ENCODE peak calls at places on chromosomes 2 and 18, in ten cellular contexts. One of them, this sample, is unnamed.
A peak's percentile ranks its signal among the peaks of the same experiment; 100 is the strongest.

GRCh38 chr2:127157651-127158460 is 50.9 kb upstream of the BIN1 start:
- DNase-seq in cardiac fibroblast: no peak
- DNase-seq in Calu3: no peak
- DNase-seq in NCI-H748 treated with DMSO at 0.1 percent for 48 hours: no peak
- DNase-seq in neural progenitor cell: peak; percentile 73
- DNase-seq in Ammon's horn: no peak
- DNase-seq in adrenal gland: no peak
- DNase-seq in T-cell: no peak
- DNase-seq in foreskin fibroblast: peak; percentile 31
- DNase-seq in activated effector memory CD4-positive, alpha-beta T cell treated with anti-CD3 and anti-CD28 coated beads, Interleukin-2, amount 50 U/mL, for 16 hours: peak; percentile 50
- DNase-seq in this sample: peak; percentile 5

GRCh38 chr18:41761329-41762028 is 193.6 kb upstream of the PIK3C3 start:
- DNase-seq in cardiac fibroblast: peak; percentile 93
- DNase-seq in Calu3: no peak
- DNase-seq in NCI-H748 treated with DMSO at 0.1 percent for 48 hours: no peak
- DNase-seq in neural progenitor cell: no peak
- DNase-seq in Ammon's horn: no peak
- DNase-seq in adrenal gland: no peak
- DNase-seq in T-cell: no peak
- DNase-seq in foreskin fibroblast: peak; percentile 82
- DNase-seq in activated effector memory CD4-positive, alpha-beta T cell treated with anti-CD3 and anti-CD28 coated beads, Interleukin-2, amount 50 U/mL, for 16 hours: no peak
- DNase-seq in this sample: no peak

GRCh38 chr2:226423498-226423960 is 376.1 kb downstream of the IRS1 start:
- DNase-seq in cardiac fibroblast: no peak
- DNase-seq in Calu3: no peak
- DNase-seq in NCI-H748 treated with DMSO at 0.1 percent for 48 hours: no peak
- DNase-seq in neural progenitor cell: peak; percentile 9
- DNase-seq in Ammon's horn: peak; percentile 53
- DNase-seq in adrenal gland: no peak
- DNase-seq in T-cell: peak; percentile 24
- DNase-seq in foreskin fibroblast: peak; percentile 58
- DNase-seq in activated effector memory CD4-positive, alpha-beta T cell treated with anti-CD3 and anti-CD28 coated beads, Interleukin-2, amount 50 U/mL, for 16 hours: peak; percentile 71
- DNase-seq in this sample: peak; percentile 38

GRCh38 chr2:99031991-99032390 is 96.0 kb upstream of the CRACDL start:
- DNase-seq in cardiac fibroblast: no peak
- DNase-seq in Calu3: no peak
- DNase-seq in NCI-H748 treated with DMSO at 0.1 percent for 48 hours: no peak
- DNase-seq in neural progenitor cell: no peak
- DNase-seq in Ammon's horn: no peak
- DNase-seq in adrenal gland: no peak
- DNase-seq in T-cell: no peak
- DNase-seq in foreskin fibroblast: no peak
- DNase-seq in activated effector memory CD4-positive, alpha-beta T cell treated with anti-CD3 and anti-CD28 coated beads, Interleukin-2, amount 50 U/mL, for 16 hours: no peak
- DNase-seq in this sample: no peak

GRCh38 chr2:127105656-127106456 is 1.1 kb downstream of the BIN1 start:
- DNase-seq in cardiac fibroblast: peak; percentile 41
- DNase-seq in Calu3: peak; percentile 21
- DNase-seq in NCI-H748 treated with DMSO at 0.1 percent for 48 hours: no peak
- DNase-seq in neural progenitor cell: peak; percentile 73
- DNase-seq in Ammon's horn: peak; percentile 60
- DNase-seq in adrenal gland: no peak
- DNase-seq in T-cell: no peak
- DNase-seq in foreskin fibroblast: peak; percentile 70
- DNase-seq in activated effector memory CD4-positive, alpha-beta T cell treated with anti-CD3 and anti-CD28 coated beads, Interleukin-2, amount 50 U/mL, for 16 hours: peak; percentile 59
- DNase-seq in this sample: no peak

GRCh38 chr2:113886479-113887383 is 3.2 kb upstream of the ACTR3 start:
- DNase-seq in cardiac fibroblast: peak; percentile 92
- DNase-seq in Calu3: peak; percentile 35
- DNase-seq in NCI-H748 treated with DMSO at 0.1 percent for 48 hours: no peak
- DNase-seq in neural progenitor cell: no peak
- DNase-seq in Ammon's horn: peak; percentile 71
- DNase-seq in adrenal gland: peak; percentile 60
- DNase-seq in T-cell: no peak
- DNase-seq in foreskin fibroblast: peak; percentile 95
- DNase-seq in activated effector memory CD4-positive, alpha-beta T cell treated with anti-CD3 and anti-CD28 coated beads, Interleukin-2, amount 50 U/mL, for 16 hours: peak; percentile 68
- DNase-seq in this sample: peak; percentile 67

GRCh38 chr2:67013821-67014220 is 383.3 kb upstream of the ETAA1 start:
- DNase-seq in cardiac fibroblast: peak; percentile 8
- DNase-seq in Calu3: no peak
- DNase-seq in NCI-H748 treated with DMSO at 0.1 percent for 48 hours: no peak
- DNase-seq in neural progenitor cell: no peak
- DNase-seq in Ammon's horn: no peak
- DNase-seq in adrenal gland: no peak
- DNase-seq in T-cell: no peak
- DNase-seq in foreskin fibroblast: no peak
- DNase-seq in activated effector memory CD4-positive, alpha-beta T cell treated with anti-CD3 and anti-CD28 coated beads, Interleukin-2, amount 50 U/mL, for 16 hours: no peak
- DNase-seq in this sample: no peak

GRCh38 chr2:85104228-85104627 is 29.0 kb upstream of the TCF7L1 start:
- DNase-seq in cardiac fibroblast: no peak
- DNase-seq in Calu3: no peak
- DNase-seq in NCI-H748 treated with DMSO at 0.1 percent for 48 hours: no peak
- DNase-seq in neural progenitor cell: no peak
- DNase-seq in Ammon's horn: no peak
- DNase-seq in adrenal gland: no peak
- DNase-seq in T-cell: no peak
- DNase-seq in foreskin fibroblast: no peak
- DNase-seq in activated effector memory CD4-positive, alpha-beta T cell treated with anti-CD3 and anti-CD28 coated beads, Interleukin-2, amount 50 U/mL, for 16 hours: no peak
- DNase-seq in this sample: no peak

GRCh38 chr18:62198259-62198658 is 11.2 kb downstream of the RELCH start:
- DNase-seq in cardiac fibroblast: peak; percentile 28
- DNase-seq in Calu3: no peak
- DNase-seq in NCI-H748 treated with DMSO at 0.1 percent for 48 hours: no peak
- DNase-seq in neural progenitor cell: no peak
- DNase-seq in Ammon's horn: no peak
- DNase-seq in adrenal gland: no peak
- DNase-seq in T-cell: no peak
- DNase-seq in foreskin fibroblast: no peak
- DNase-seq in activated effector memory CD4-positive, alpha-beta T cell treated with anti-CD3 and anti-CD28 coated beads, Interleukin-2, amount 50 U/mL, for 16 hours: no peak
- DNase-seq in this sample: no peak

GRCh38 chr2:127584516-127585033 is 49.1 kb downstream of the MYO7B start:
- DNase-seq in cardiac fibroblast: no peak
- DNase-seq in Calu3: no peak
- DNase-seq in NCI-H748 treated with DMSO at 0.1 percent for 48 hours: no peak
- DNase-seq in neural progenitor cell: no peak
- DNase-seq in Ammon's horn: no peak
- DNase-seq in adrenal gland: no peak
- DNase-seq in T-cell: no peak
- DNase-seq in foreskin fibroblast: no peak
- DNase-seq in activated effector memory CD4-positive, alpha-beta T cell treated with anti-CD3 and anti-CD28 coated beads, Interleukin-2, amount 50 U/mL, for 16 hours: peak; percentile 34
- DNase-seq in this sample: no peak

GRCh38 chr2:55230551-55230950 is 1.5 kb downstream of the CLHC1 start:
- DNase-seq in cardiac fibroblast: no peak
- DNase-seq in Calu3: no peak
- DNase-seq in NCI-H748 treated with DMSO at 0.1 percent for 48 hours: no peak
- DNase-seq in neural progenitor cell: no peak
- DNase-seq in Ammon's horn: no peak
- DNase-seq in adrenal gland: no peak
- DNase-seq in T-cell: no peak
- DNase-seq in foreskin fibroblast: no peak
- DNase-seq in activated effector memory CD4-positive, alpha-beta T cell treated with anti-CD3 and anti-CD28 coated beads, Interleukin-2, amount 50 U/mL, for 16 hours: no peak
- DNase-seq in this sample: no peak

GRCh38 chr18:49343179-49343578 is 117.3 kb downstream of the DYM start:
- DNase-seq in cardiac fibroblast: no peak
- DNase-seq in Calu3: no peak
- DNase-seq in NCI-H748 treated with DMSO at 0.1 percent for 48 hours: no peak
- DNase-seq in neural progenitor cell: no peak
- DNase-seq in Ammon's horn: no peak
- DNase-seq in adrenal gland: no peak
- DNase-seq in T-cell: no peak
- DNase-seq in foreskin fibroblast: no peak
- DNase-seq in activated effector memory CD4-positive, alpha-beta T cell treated with anti-CD3 and anti-CD28 coated beads, Interleukin-2, amount 50 U/mL, for 16 hours: no peak
- DNase-seq in this sample: no peak

GRCh38 chr2:171522804-171523338 is 597 bp downstream of the CYBRD1 start:
- DNase-seq in cardiac fibroblast: peak; percentile 48
- DNase-seq in Calu3: peak; percentile 13
- DNase-seq in NCI-H748 treated with DMSO at 0.1 percent for 48 hours: no peak
- DNase-seq in neural progenitor cell: peak; percentile 70
- DNase-seq in Ammon's horn: peak; percentile 20
- DNase-seq in adrenal gland: peak; percentile 46
- DNase-seq in T-cell: no peak
- DNase-seq in foreskin fibroblast: peak; percentile 66
- DNase-seq in activated effector memory CD4-positive, alpha-beta T cell treated with anti-CD3 and anti-CD28 coated beads, Interleukin-2, amount 50 U/mL, for 16 hours: no peak
- DNase-seq in this sample: peak; percentile 30

GRCh38 chr2:146981921-146982320 is 862.9 kb upstream of the ACVR2A start:
- DNase-seq in cardiac fibroblast: peak; percentile 58
- DNase-seq in Calu3: no peak
- DNase-seq in NCI-H748 treated with DMSO at 0.1 percent for 48 hours: no peak
- DNase-seq in neural progenitor cell: no peak
- DNase-seq in Ammon's horn: no peak
- DNase-seq in adrenal gland: no peak
- DNase-seq in T-cell: no peak
- DNase-seq in foreskin fibroblast: peak; percentile 14
- DNase-seq in activated effector memory CD4-positive, alpha-beta T cell treated with anti-CD3 and anti-CD28 coated beads, Interleukin-2, amount 50 U/mL, for 16 hours: no peak
- DNase-seq in this sample: no peak

GRCh38 chr18:28204154-28204553 is 27.2 kb upstream of the CDH2 start:
- DNase-seq in cardiac fibroblast: peak; percentile 96
- DNase-seq in Calu3: peak; percentile 11
- DNase-seq in NCI-H748 treated with DMSO at 0.1 percent for 48 hours: no peak
- DNase-seq in neural progenitor cell: no peak
- DNase-seq in Ammon's horn: no peak
- DNase-seq in adrenal gland: no peak
- DNase-seq in T-cell: no peak
- DNase-seq in foreskin fibroblast: peak; percentile 77
- DNase-seq in activated effector memory CD4-positive, alpha-beta T cell treated with anti-CD3 and anti-CD28 coated beads, Interleukin-2, amount 50 U/mL, for 16 hours: no peak
- DNase-seq in this sample: no peak

GRCh38 chr2:119308793-119309330 is 57.8 kb downstream of the C2orf76 start:
- DNase-seq in cardiac fibroblast: no peak
- DNase-seq in Calu3: no peak
- DNase-seq in NCI-H748 treated with DMSO at 0.1 percent for 48 hours: no peak
- DNase-seq in neural progenitor cell: no peak
- DNase-seq in Ammon's horn: no peak
- DNase-seq in adrenal gland: no peak
- DNase-seq in T-cell: no peak
- DNase-seq in foreskin fibroblast: no peak
- DNase-seq in activated effector memory CD4-positive, alpha-beta T cell treated with anti-CD3 and anti-CD28 coated beads, Interleukin-2, amount 50 U/mL, for 16 hours: no peak
- DNase-seq in this sample: no peak

GRCh38 chr2:39584283-39584972 is 81.3 kb upstream of the TMEM178A start:
- DNase-seq in cardiac fibroblast: peak; percentile 91
- DNase-seq in Calu3: no peak
- DNase-seq in NCI-H748 treated with DMSO at 0.1 percent for 48 hours: no peak
- DNase-seq in neural progenitor cell: no peak
- DNase-seq in Ammon's horn: peak; percentile 16
- DNase-seq in adrenal gland: no peak
- DNase-seq in T-cell: no peak
- DNase-seq in foreskin fibroblast: peak; percentile 85
- DNase-seq in activated effector memory CD4-positive, alpha-beta T cell treated with anti-CD3 and anti-CD28 coated beads, Interleukin-2, amount 50 U/mL, for 16 hours: no peak
- DNase-seq in this sample: no peak

GRCh38 chr2:197273485-197273884 is 37.1 kb downstream of the ANKRD44 start:
- DNase-seq in cardiac fibroblast: no peak
- DNase-seq in Calu3: no peak
- DNase-seq in NCI-H748 treated with DMSO at 0.1 percent for 48 hours: no peak
- DNase-seq in neural progenitor cell: no peak
- DNase-seq in Ammon's horn: no peak
- DNase-seq in adrenal gland: peak; percentile 51
- DNase-seq in T-cell: no peak
- DNase-seq in foreskin fibroblast: no peak
- DNase-seq in activated effector memory CD4-positive, alpha-beta T cell treated with anti-CD3 and anti-CD28 coated beads, Interleukin-2, amount 50 U/mL, for 16 hours: no peak
- DNase-seq in this sample: no peak

GRCh38 chr2:67840460-67841068 is 222.2 kb downstream of the C1D start:
- DNase-seq in cardiac fibroblast: peak; percentile 80
- DNase-seq in Calu3: peak; percentile 82
- DNase-seq in NCI-H748 treated with DMSO at 0.1 percent for 48 hours: peak; percentile 65
- DNase-seq in neural progenitor cell: peak; percentile 80
- DNase-seq in Ammon's horn: peak; percentile 81
- DNase-seq in adrenal gland: peak; percentile 77
- DNase-seq in T-cell: no peak
- DNase-seq in foreskin fibroblast: peak; percentile 91
- DNase-seq in activated effector memory CD4-positive, alpha-beta T cell treated with anti-CD3 and anti-CD28 coated beads, Interleukin-2, amount 50 U/mL, for 16 hours: no peak
- DNase-seq in this sample: peak; percentile 36

GRCh38 chr2:170310876-170311502 is 133.0 kb downstream of the MYO3B start:
- DNase-seq in cardiac fibroblast: no peak
- DNase-seq in Calu3: no peak
- DNase-seq in NCI-H748 treated with DMSO at 0.1 percent for 48 hours: no peak
- DNase-seq in neural progenitor cell: no peak
- DNase-seq in Ammon's horn: no peak
- DNase-seq in adrenal gland: no peak
- DNase-seq in T-cell: no peak
- DNase-seq in foreskin fibroblast: peak; percentile 19
- DNase-seq in activated effector memory CD4-positive, alpha-beta T cell treated with anti-CD3 and anti-CD28 coated beads, Interleukin-2, amount 50 U/mL, for 16 hours: no peak
- DNase-seq in this sample: no peak

GRCh38 chr2:233706720-233707119 is 6.0 kb upstream of the UGT1A5 start:
- DNase-seq in cardiac fibroblast: peak; percentile 38
- DNase-seq in Calu3: peak; percentile 10
- DNase-seq in NCI-H748 treated with DMSO at 0.1 percent for 48 hours: no peak
- DNase-seq in neural progenitor cell: no peak
- DNase-seq in Ammon's horn: no peak
- DNase-seq in adrenal gland: no peak
- DNase-seq in T-cell: no peak
- DNase-seq in foreskin fibroblast: peak; percentile 12
- DNase-seq in activated effector memory CD4-positive, alpha-beta T cell treated with anti-CD3 and anti-CD28 coated beads, Interleukin-2, amount 50 U/mL, for 16 hours: no peak
- DNase-seq in this sample: no peak

GRCh38 chr2:221791840-221792239 is 219.7 kb upstream of the EPHA4 start:
- DNase-seq in cardiac fibroblast: peak; percentile 23
- DNase-seq in Calu3: no peak
- DNase-seq in NCI-H748 treated with DMSO at 0.1 percent for 48 hours: no peak
- DNase-seq in neural progenitor cell: no peak
- DNase-seq in Ammon's horn: no peak
- DNase-seq in adrenal gland: no peak
- DNase-seq in T-cell: no peak
- DNase-seq in foreskin fibroblast: peak; percentile 12
- DNase-seq in activated effector memory CD4-positive, alpha-beta T cell treated with anti-CD3 and anti-CD28 coated beads, Interleukin-2, amount 50 U/mL, for 16 hours: no peak
- DNase-seq in this sample: no peak

GRCh38 chr2:11903085-11903484 is 156.7 kb downstream of the LPIN1 start:
- DNase-seq in cardiac fibroblast: no peak
- DNase-seq in Calu3: no peak
- DNase-seq in NCI-H748 treated with DMSO at 0.1 percent for 48 hours: no peak
- DNase-seq in neural progenitor cell: no peak
- DNase-seq in Ammon's horn: no peak
- DNase-seq in adrenal gland: no peak
- DNase-seq in T-cell: no peak
- DNase-seq in foreskin fibroblast: no peak
- DNase-seq in activated effector memory CD4-positive, alpha-beta T cell treated with anti-CD3 and anti-CD28 coated beads, Interleukin-2, amount 50 U/mL, for 16 hours: no peak
- DNase-seq in this sample: no peak

GRCh38 chr18:49014605-49015267 is 64.0 kb upstream of the SMAD7 start:
- DNase-seq in cardiac fibroblast: no peak
- DNase-seq in Calu3: no peak
- DNase-seq in NCI-H748 treated with DMSO at 0.1 percent for 48 hours: no peak
- DNase-seq in neural progenitor cell: no peak
- DNase-seq in Ammon's horn: no peak
- DNase-seq in adrenal gland: peak; percentile 10
- DNase-seq in T-cell: no peak
- DNase-seq in foreskin fibroblast: no peak
- DNase-seq in activated effector memory CD4-positive, alpha-beta T cell treated with anti-CD3 and anti-CD28 coated beads, Interleukin-2, amount 50 U/mL, for 16 hours: peak; percentile 13
- DNase-seq in this sample: no peak

GRCh38 chr2:169336677-169337076 is 25.7 kb downstream of the LRP2 start:
- DNase-seq in cardiac fibroblast: no peak
- DNase-seq in Calu3: no peak
- DNase-seq in NCI-H748 treated with DMSO at 0.1 percent for 48 hours: no peak
- DNase-seq in neural progenitor cell: no peak
- DNase-seq in Ammon's horn: no peak
- DNase-seq in adrenal gland: no peak
- DNase-seq in T-cell: no peak
- DNase-seq in foreskin fibroblast: no peak
- DNase-seq in activated effector memory CD4-positive, alpha-beta T cell treated with anti-CD3 and anti-CD28 coated beads, Interleukin-2, amount 50 U/mL, for 16 hours: no peak
- DNase-seq in this sample: no peak

GRCh38 chr2:241217320-241218031 is 29.0 kb downstream of the ANO7 start:
- DNase-seq in cardiac fibroblast: peak; percentile 67
- DNase-seq in Calu3: peak; percentile 74
- DNase-seq in NCI-H748 treated with DMSO at 0.1 percent for 48 hours: peak; percentile 40
- DNase-seq in neural progenitor cell: peak; percentile 92
- DNase-seq in Ammon's horn: peak; percentile 84
- DNase-seq in adrenal gland: peak; percentile 85
- DNase-seq in T-cell: peak; percentile 17
- DNase-seq in foreskin fibroblast: peak; percentile 80
- DNase-seq in activated effector memory CD4-positive, alpha-beta T cell treated with anti-CD3 and anti-CD28 coated beads, Interleukin-2, amount 50 U/mL, for 16 hours: peak; percentile 75
- DNase-seq in this sample: peak; percentile 47